ENCODE peak calls at places on chromosomes 5 and 9, in seven cellular contexts. G, C, D, R, Z, O and F are unnamed samples.

GRCh38 chr5:153782589-153783238 is 256.0 kb downstream of the FAM114A2 start:
- DNase-seq in G (no peak), C (peak; percentile 68), D (no peak), R (peak; percentile 17), Z (no peak), O (peak; percentile 44), F (peak; percentile 46)

GRCh38 chr5:10330511-10331105 is 22.9 kb upstream of the MARCHF6 start:
- DNase-seq in G (no peak), C (no peak), D (no peak), R (no peak), Z (no peak), O (peak; percentile 31), F (no peak)

GRCh38 chr9:69580582-69580945 is 91.6 kb downstream of the APBA1 start:
- DNase-seq in G (no peak), C (no peak), D (no peak), R (no peak), Z (no peak), O (no peak), F (no peak)

GRCh38 chr5:55865831-55866230 is 14.7 kb downstream of the IL31RA start:
- DNase-seq in G (no peak), C (peak; percentile 5), D (no peak), R (peak; percentile 11), Z (no peak), O (peak; percentile 48), F (peak; percentile 10)

GRCh38 chr5:85576666-85577065 is 1041.1 kb upstream of the COX7C start:
- DNase-seq in G (no peak), C (no peak), D (no peak), R (no peak), Z (no peak), O (no peak), F (no peak)

GRCh38 chr9:137034039-137034708 is 2.3 kb upstream of the FUT7 start:
- DNase-seq in G (no peak), C (no peak), D (no peak), R (no peak), Z (no peak), O (no peak), F (no peak)

GRCh38 chr9:4828776-4829175 is 36.0 kb downstream of the RCL1 start:
- DNase-seq in G (peak; percentile 70), C (no peak), D (no peak), R (no peak), Z (no peak), O (peak; percentile 67), F (no peak)

GRCh38 chr9:70502690-70503089 is 88.2 kb upstream of the KLF9 start:
- DNase-seq in G (no peak), C (no peak), D (no peak), R (no peak), Z (no peak), O (no peak), F (no peak)

GRCh38 chr5:51895834-51896233 is 512.6 kb downstream of the ISL1 start:
- DNase-seq in G (no peak), C (no peak), D (no peak), R (no peak), Z (no peak), O (no peak), F (no peak)

GRCh38 chr5:144219869-144220268 is 49.2 kb downstream of the KCTD16 start:
- DNase-seq in G (no peak), C (no peak), D (no peak), R (no peak), Z (no peak), O (no peak), F (no peak)

GRCh38 chr5:3741372-3741770 is 145.7 kb downstream of the IRX1 start:
- DNase-seq in G (peak; percentile 38), C (no peak), D (no peak), R (peak; percentile 55), Z (no peak), O (no peak), F (no peak)

GRCh38 chr9:69976165-69976564 is 67.5 kb upstream of the MAMDC2 start:
- DNase-seq in G (peak; percentile 56), C (no peak), D (no peak), R (no peak), Z (peak; percentile 36), O (peak; percentile 81), F (no peak)

GRCh38 chr9:123360161-123361085 is 4.4 kb downstream of the CRB2 start:
- DNase-seq in G (no peak), C (peak; percentile 97), D (peak; percentile 50), R (peak; percentile 92), Z (no peak), O (no peak), F (peak; percentile 98)

GRCh38 chr9:38434833-38435232 is 10.6 kb upstream of the IGFBPL1 start:
- DNase-seq in G (no peak), C (no peak), D (no peak), R (peak; percentile 62), Z (no peak), O (peak; percentile 32), F (no peak)
- TF ChIP-seq EZH2phosphoT487 in G (no peak), C (no peak), D (no peak), R (no peak), Z (no peak), O (no peak), F (no peak)

DNA sequence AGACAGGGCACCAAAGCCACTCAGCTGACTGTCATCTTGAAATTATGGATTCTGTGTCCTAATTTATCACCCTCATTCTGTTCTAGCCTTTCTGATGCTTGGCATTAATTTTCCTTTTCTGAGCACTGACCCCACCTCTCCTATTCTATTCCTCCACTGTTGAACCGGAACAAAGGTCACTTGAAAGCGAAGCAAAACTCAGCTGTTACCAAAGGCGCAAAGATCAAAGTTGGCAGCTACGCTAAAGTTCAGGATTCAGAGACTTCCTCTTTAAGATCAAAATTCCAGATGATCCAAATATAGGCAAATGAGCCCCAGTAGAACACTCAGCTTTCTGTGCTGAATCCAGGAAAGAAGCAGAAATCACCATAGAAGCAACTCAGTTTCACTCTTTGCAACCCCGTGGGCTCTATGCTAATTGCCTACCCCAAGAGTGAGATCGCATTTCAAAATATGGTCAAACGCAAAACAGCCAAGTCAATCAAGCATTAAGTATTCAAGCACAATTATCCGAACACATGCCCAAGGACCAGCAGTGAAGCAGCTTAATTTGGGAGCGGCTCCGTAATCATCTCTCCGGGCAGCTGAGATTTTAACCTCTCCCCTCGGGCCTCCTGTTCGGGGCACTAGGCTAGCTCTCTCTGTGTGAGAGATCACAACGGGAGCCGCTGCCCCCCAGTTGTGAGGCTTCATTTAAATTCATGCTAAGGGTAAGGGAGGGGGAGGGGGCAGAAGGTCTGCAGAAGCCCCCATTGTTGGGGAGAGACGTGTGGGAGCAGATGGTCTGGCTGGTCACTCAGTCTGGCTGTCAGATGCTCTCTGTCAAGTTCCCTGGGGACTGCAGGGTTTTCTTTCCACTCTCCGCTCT is 288.6 kb downstream of the ELAVL2 start:
- DNase-seq in G (no peak), C (peak; percentile 50), D (no peak), R (no peak), Z (no peak), O (no peak), F (peak; percentile 66)
- H3K27ac ChIP-seq in G (no peak overlapping the region), C (no peak overlapping the region), D (no peak overlapping the region), R (no peak overlapping the region), Z (no peak overlapping the region), O (no peak overlapping the region), F (no peak overlapping the region)

DNA sequence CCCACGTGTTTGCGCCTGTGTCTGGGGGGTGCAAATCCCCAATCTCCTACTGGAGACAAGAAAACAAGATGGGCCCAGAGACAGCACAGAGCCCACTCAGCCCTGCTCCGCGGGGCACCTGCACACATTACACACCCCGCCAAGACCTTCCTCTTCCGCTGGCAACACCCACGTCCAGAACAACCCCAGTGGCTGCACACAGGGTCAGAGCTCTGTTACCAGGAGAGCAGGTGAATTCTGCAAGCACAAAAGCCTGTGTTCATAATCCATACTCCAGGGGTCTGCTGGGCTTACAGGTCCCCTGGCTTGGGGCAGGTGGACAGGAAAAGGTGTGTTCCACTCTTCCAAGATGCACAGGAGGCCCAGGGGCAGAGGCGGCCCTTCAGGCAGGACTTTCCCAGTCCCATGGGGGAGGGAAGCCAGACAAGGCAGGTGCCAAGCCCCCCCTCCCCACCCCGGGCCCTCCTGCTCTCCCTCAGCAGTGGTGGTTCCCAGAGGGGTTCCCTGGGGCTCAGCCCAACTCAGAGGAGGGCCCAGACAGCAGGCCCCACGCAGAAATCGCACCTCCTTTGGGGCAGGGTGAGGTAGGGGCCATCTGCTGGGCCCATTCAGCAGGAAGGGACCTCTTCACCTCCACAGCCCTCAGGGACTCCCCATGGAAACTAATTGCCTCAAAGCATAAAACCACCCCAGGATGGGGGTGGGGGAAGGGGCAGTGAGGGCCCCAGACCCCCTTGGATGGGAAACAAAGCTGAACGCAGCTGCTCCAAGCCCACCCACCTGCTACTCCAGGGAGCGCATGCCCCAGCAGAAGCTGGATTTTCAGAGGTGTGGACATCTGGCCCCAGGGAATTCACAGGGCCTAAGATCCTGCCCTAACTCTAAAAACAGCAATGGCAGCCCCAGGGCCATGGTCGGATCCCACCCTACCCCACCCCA is 105.3 kb downstream of the VAV2 start:
- DNase-seq in G (no peak), C (no peak), D (no peak), R (no peak), Z (no peak), O (no peak), F (peak; percentile 39)
- TF ChIP-seq EZH2phosphoT487 in G (no peak), C (no peak), D (no peak), R (no peak), Z (no peak), O (no peak), F (no peak)

GRCh38 chr9:76373777-76374474 is 20.3 kb downstream of the RFK start:
- DNase-seq in G (no peak), C (no peak), D (no peak), R (no peak), Z (no peak), O (no peak), F (no peak)
- H3K27ac ChIP-seq in G (no peak overlapping the region), C (no peak overlapping the region), D (no peak overlapping the region), R (peak overlapping the region; percentile 83), Z (no peak overlapping the region), O (peak overlapping the region; percentile 34), F (no peak overlapping the region)

GRCh38 chr5:9160747-9161146 is 385.1 kb downstream of the SEMA5A start:
- DNase-seq in G (peak; percentile 66), C (no peak), D (no peak), R (no peak), Z (no peak), O (no peak), F (no peak)

GRCh38 chr5:9157020-9157419 is 388.9 kb downstream of the SEMA5A start:
- DNase-seq in G (no peak), C (no peak), D (no peak), R (no peak), Z (no peak), O (no peak), F (no peak)

GRCh38 chr5:9151671-9152427 is 394.0 kb downstream of the SEMA5A start:
- DNase-seq in G (no peak), C (no peak), D (no peak), R (no peak), Z (no peak), O (no peak), F (no peak)

GRCh38 chr5:9156282-9156681 is 389.6 kb downstream of the SEMA5A start:
- DNase-seq in G (peak; percentile 86), C (peak; percentile 66), D (peak; percentile 7), R (peak; percentile 52), Z (no peak), O (peak; percentile 77), F (peak; percentile 74)
- TF ChIP-seq EZH2phosphoT487 in G (no peak), C (no peak), D (no peak), R (no peak), Z (no peak), O (no peak), F (no peak)

DNA sequence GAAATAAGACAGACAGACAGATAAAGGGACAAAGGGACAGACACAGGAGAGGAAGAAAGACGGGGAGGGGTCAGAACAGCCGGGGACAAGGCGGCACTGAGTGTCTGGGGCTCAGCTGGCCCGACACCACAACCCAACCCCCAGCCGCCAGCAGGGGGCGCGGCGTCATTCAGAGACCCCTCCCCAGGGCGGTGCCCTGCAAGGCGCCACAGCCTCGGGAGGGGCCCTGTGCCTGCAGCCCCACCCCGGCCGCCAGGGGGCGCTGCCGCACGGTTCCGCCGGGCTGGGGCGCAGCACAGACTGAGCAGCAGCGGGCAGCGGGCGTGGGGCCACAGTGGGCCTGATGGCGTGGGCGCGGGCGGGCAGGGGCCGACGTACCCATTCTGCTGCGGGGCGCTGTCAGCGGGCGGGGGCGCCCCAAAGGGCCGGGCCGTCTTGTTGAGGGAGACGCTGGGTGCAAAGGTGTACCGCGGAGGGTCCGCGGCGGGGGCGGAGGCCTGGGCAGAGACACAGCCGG is 5.9 kb downstream of the PDLIM7 start:
- DNase-seq in G (peak; percentile 38), C (peak; percentile 94), D (peak; percentile 58), R (peak; percentile 65), Z (no peak), O (peak; percentile 57), F (peak; percentile 95)
- H3K27ac ChIP-seq in G (no peak overlapping the region), C (no peak overlapping the region), D (no peak overlapping the region), R (no peak overlapping the region), Z (peak overlapping the region; percentile 36), O (no peak overlapping the region), F (no peak overlapping the region)